ENCODE peak calls at places on chromosome 9, in four cellular contexts. One of them, this sample, is unnamed.
A peak's percentile ranks its signal among the peaks of the same experiment; 100 is the strongest.

GRCh38 chr9:13513710-13514444 is 234.4 kb upstream of the MPDZ start:
- DNase-seq in neural progenitor cell: peak; percentile 81
- DNase-seq in fibroblast of lung: no peak
- DNase-seq in MM.1S: no peak
- DNase-seq in this sample: peak; percentile 58

GRCh38 chr9:91943447-91943846 is 6.6 kb downstream of the ROR2 start:
- DNase-seq in neural progenitor cell: no peak
- DNase-seq in fibroblast of lung: no peak
- DNase-seq in MM.1S: no peak
- DNase-seq in this sample: no peak

GRCh38 chr9:99748251-99748650 is 73.4 kb upstream of the NR4A3 start:
- DNase-seq in neural progenitor cell: no peak
- DNase-seq in fibroblast of lung: no peak
- DNase-seq in MM.1S: no peak
- DNase-seq in this sample: no peak

GRCh38 chr9:112925058-112925641 is 34.5 kb upstream of the SLC46A2 start:
- DNase-seq in neural progenitor cell: peak; percentile 59
- DNase-seq in fibroblast of lung: peak; percentile 13
- DNase-seq in MM.1S: peak; percentile 10
- DNase-seq in this sample: peak; percentile 63

GRCh38 chr9:105447386-105447813 is 434 bp upstream of the FSD1L start:
- DNase-seq in neural progenitor cell: no peak
- DNase-seq in fibroblast of lung: no peak
- DNase-seq in MM.1S: no peak
- DNase-seq in this sample: no peak

GRCh38 chr9:136115206-136115605 is 3.5 kb downstream of the TMEM250 start:
- DNase-seq in neural progenitor cell: no peak
- DNase-seq in fibroblast of lung: no peak
- DNase-seq in MM.1S: no peak
- DNase-seq in this sample: no peak

GRCh38 chr9:114000671-114001409 is 77.3 kb downstream of the AMBP start:
- DNase-seq in neural progenitor cell: no peak
- DNase-seq in fibroblast of lung: peak; percentile 47
- DNase-seq in MM.1S: no peak
- DNase-seq in this sample: no peak

GRCh38 chr9:68560131-68560844 is 19.6 kb upstream of the TMEM252 start:
- DNase-seq in neural progenitor cell: peak; percentile 53
- DNase-seq in fibroblast of lung: peak; percentile 6
- DNase-seq in MM.1S: peak; percentile 58
- DNase-seq in this sample: peak; percentile 36

GRCh38 chr9:126794441-126794840 is 10.4 kb upstream of the ZBTB43 start:
- DNase-seq in neural progenitor cell: no peak
- DNase-seq in fibroblast of lung: no peak
- DNase-seq in MM.1S: no peak
- DNase-seq in this sample: no peak

GRCh38 chr9:69677931-69678330 is 5.8 kb upstream of the APBA1 start:
- DNase-seq in neural progenitor cell: no peak
- DNase-seq in fibroblast of lung: no peak
- DNase-seq in MM.1S: no peak
- DNase-seq in this sample: no peak

GRCh38 chr9:101400120-101400519 is 1.5 kb downstream of the ZNF189 start:
- DNase-seq in neural progenitor cell: no peak
- DNase-seq in fibroblast of lung: peak; percentile 6
- DNase-seq in MM.1S: no peak
- DNase-seq in this sample: no peak
- H3K4me3 ChIP-seq in neural progenitor cell: peak overlapping the region; percentile 69
- H3K4me3 ChIP-seq in fibroblast of lung: peak overlapping the region; percentile 73
- H3K4me3 ChIP-seq in MM.1S: peak overlapping the region; percentile 77
- H3K4me3 ChIP-seq in this sample: peak overlapping the region; percentile 70

GRCh38 chr9:4211806-4212205 is 88.1 kb downstream of the GLIS3 start:
- DNase-seq in neural progenitor cell: no peak
- DNase-seq in fibroblast of lung: no peak
- DNase-seq in MM.1S: no peak
- DNase-seq in this sample: no peak

GRCh38 chr9:4207476-4207875 is 92.4 kb downstream of the GLIS3 start:
- DNase-seq in neural progenitor cell: no peak
- DNase-seq in fibroblast of lung: no peak
- DNase-seq in MM.1S: no peak
- DNase-seq in this sample: no peak

GRCh38 chr9:4211022-4211421 is 88.8 kb downstream of the GLIS3 start:
- DNase-seq in neural progenitor cell: no peak
- DNase-seq in fibroblast of lung: no peak
- DNase-seq in MM.1S: no peak
- DNase-seq in this sample: no peak

GRCh38 chr9:4206718-4207117 is 93.2 kb downstream of the GLIS3 start:
- DNase-seq in neural progenitor cell: no peak
- DNase-seq in fibroblast of lung: no peak
- DNase-seq in MM.1S: no peak
- DNase-seq in this sample: no peak

DNA sequence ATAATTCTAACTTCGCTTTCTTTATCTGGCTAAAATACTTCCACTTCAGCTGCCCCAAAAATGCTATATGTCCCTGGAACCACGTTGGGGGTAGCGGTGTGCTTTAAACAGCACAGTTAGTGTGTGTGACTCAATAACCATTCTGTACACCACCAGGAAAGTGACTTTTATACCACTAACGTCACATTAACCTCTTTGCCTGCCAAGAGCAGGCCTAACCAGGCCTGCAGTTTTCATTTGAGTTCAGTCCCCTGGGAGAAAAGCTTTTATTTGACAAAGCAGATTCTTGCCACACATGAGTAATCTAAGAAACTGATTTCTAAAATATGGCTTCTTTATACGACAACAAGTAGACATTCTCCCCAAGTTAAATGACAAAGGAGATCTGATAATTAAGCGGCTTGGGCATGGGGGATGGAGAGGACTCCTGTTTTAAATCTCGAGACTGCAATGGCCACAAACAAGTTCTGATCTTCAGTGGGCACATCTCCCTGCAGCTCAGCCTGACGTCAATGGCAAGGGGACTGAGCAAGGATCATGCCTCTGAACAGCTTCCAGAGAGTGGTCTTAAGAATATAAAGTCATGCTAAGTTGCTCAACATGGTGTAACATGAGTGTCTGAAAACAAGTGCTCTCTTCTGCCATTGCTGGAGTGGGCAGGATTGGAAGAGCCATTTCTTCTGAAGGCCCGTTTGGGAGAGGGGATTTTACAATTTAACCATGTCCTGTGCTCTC is 91.8 kb downstream of the GLIS3 start:
- DNase-seq in neural progenitor cell: no peak
- DNase-seq in fibroblast of lung: peak; percentile 64
- DNase-seq in MM.1S: no peak
- DNase-seq in this sample: no peak
- H3K4me2 ChIP-seq in neural progenitor cell: no peak overlapping the region
- H3K4me2 ChIP-seq in fibroblast of lung: no peak overlapping the region
- H3K4me2 ChIP-seq in MM.1S: no peak overlapping the region
- H3K4me2 ChIP-seq in this sample: no peak overlapping the region

GRCh38 chr9:130956636-130957450 is 17.8 kb upstream of the FIBCD1 start:
- DNase-seq in neural progenitor cell: no peak
- DNase-seq in fibroblast of lung: no peak
- DNase-seq in MM.1S: no peak
- DNase-seq in this sample: no peak
- H3K4me3 ChIP-seq in neural progenitor cell: no peak overlapping the region
- H3K4me3 ChIP-seq in fibroblast of lung: no peak overlapping the region
- H3K4me3 ChIP-seq in MM.1S: no peak overlapping the region
- H3K4me3 ChIP-seq in this sample: no peak overlapping the region

GRCh38 chr9:120966005-120966369 is 39.4 kb upstream of the TRAF1 start:
- DNase-seq in neural progenitor cell: no peak
- DNase-seq in fibroblast of lung: no peak
- DNase-seq in MM.1S: no peak
- DNase-seq in this sample: no peak

GRCh38 chr9:120974181-120974580 is 47.6 kb upstream of the TRAF1 start:
- DNase-seq in neural progenitor cell: no peak
- DNase-seq in fibroblast of lung: peak; percentile 18
- DNase-seq in MM.1S: no peak
- DNase-seq in this sample: no peak

GRCh38 chr9:120971938-120972337 is 45.3 kb upstream of the TRAF1 start:
- DNase-seq in neural progenitor cell: no peak
- DNase-seq in fibroblast of lung: no peak
- DNase-seq in MM.1S: peak; percentile 20
- DNase-seq in this sample: no peak

GRCh38 chr9:120974921-120975320 is 48.3 kb upstream of the TRAF1 start:
- DNase-seq in neural progenitor cell: no peak
- DNase-seq in fibroblast of lung: no peak
- DNase-seq in MM.1S: peak; percentile 48
- DNase-seq in this sample: peak; percentile 50

GRCh38 chr9:120970249-120970648 is 43.7 kb upstream of the TRAF1 start:
- DNase-seq in neural progenitor cell: no peak
- DNase-seq in fibroblast of lung: no peak
- DNase-seq in MM.1S: no peak
- DNase-seq in this sample: no peak
- H3K4me2 ChIP-seq in neural progenitor cell: no peak overlapping the region
- H3K4me2 ChIP-seq in fibroblast of lung: no peak overlapping the region
- H3K4me2 ChIP-seq in MM.1S: no peak overlapping the region
- H3K4me2 ChIP-seq in this sample: no peak overlapping the region

GRCh38 chr9:124411514-124412227 is 3.6 kb downstream of the PSMB7 start:
- DNase-seq in neural progenitor cell: no peak
- DNase-seq in fibroblast of lung: peak; percentile 77
- DNase-seq in MM.1S: no peak
- DNase-seq in this sample: peak; percentile 64
- H3K4me3 ChIP-seq in neural progenitor cell: no peak overlapping the region
- H3K4me3 ChIP-seq in fibroblast of lung: no peak overlapping the region
- H3K4me3 ChIP-seq in MM.1S: no peak overlapping the region
- H3K4me3 ChIP-seq in this sample: peak overlapping the region; percentile 55

GRCh38 chr9:97386733-97387503 is 25.0 kb upstream of the TDRD7 start:
- DNase-seq in neural progenitor cell: peak; percentile 80
- DNase-seq in fibroblast of lung: peak; percentile 52
- DNase-seq in MM.1S: peak; percentile 54
- DNase-seq in this sample: peak; percentile 67
- H3K4me2 ChIP-seq in neural progenitor cell: peak overlapping the region; percentile 28
- H3K4me2 ChIP-seq in fibroblast of lung: peak overlapping the region; percentile 75
- H3K4me2 ChIP-seq in MM.1S: peak overlapping the region; percentile 31
- H3K4me2 ChIP-seq in this sample: peak overlapping the region; percentile 47

DNA sequence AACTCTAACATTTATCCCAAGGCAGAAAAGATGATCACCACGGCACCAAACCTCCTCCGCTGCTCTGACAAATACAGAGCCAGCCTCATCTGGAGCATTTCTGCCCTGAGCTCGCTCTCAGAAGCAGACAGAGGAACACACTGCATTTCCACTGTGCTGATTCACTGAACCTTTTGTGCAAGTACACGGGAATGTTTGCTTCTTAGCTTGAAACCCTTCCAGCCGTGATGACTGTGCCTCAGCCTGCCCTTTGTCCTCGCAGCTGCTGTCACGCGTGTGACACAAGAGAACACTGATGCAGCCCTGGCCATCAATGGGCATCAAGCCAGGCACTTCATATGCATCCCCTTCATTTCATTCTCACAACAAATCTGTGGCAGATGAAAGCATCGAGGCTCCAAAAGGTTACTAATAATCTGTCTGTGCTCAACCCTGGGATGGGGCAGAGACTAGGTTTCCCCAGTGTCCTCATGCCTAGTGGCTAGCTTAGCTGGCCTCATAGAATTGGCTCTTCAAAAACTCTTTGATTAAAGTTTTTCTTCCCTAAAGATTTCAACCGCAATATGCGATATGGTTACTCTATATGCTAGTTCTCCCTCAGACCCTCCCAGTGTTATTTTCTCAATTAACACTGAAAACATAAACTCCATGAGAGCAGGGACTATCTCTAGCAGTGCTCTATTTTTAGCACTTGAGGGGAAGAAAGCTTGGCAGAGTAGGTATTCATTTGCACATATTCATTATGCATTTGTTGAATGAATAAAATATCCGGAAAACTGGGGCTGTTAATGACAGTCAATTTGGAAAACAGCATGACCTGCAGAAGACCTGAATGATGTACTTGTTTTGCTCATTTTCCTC is 7.3 kb downstream of the CDC14B start:
- DNase-seq in neural progenitor cell: peak; percentile 75
- DNase-seq in fibroblast of lung: peak; percentile 92
- DNase-seq in MM.1S: no peak
- DNase-seq in this sample: peak; percentile 78
- H3K4me3 ChIP-seq in neural progenitor cell: no peak overlapping the region
- H3K4me3 ChIP-seq in fibroblast of lung: no peak overlapping the region
- H3K4me3 ChIP-seq in MM.1S: no peak overlapping the region
- H3K4me3 ChIP-seq in this sample: peak overlapping the region; percentile 40

GRCh38 chr9:629136-629535 is 212.4 kb upstream of the DMRT1 start:
- DNase-seq in neural progenitor cell: no peak
- DNase-seq in fibroblast of lung: no peak
- DNase-seq in MM.1S: peak; percentile 88
- DNase-seq in this sample: no peak

GRCh38 chr9:627571-627970 is 213.9 kb upstream of the DMRT1 start:
- DNase-seq in neural progenitor cell: no peak
- DNase-seq in fibroblast of lung: no peak
- DNase-seq in MM.1S: peak; percentile 19
- DNase-seq in this sample: no peak

GRCh38 chr9:626591-626990 is 214.9 kb upstream of the DMRT1 start:
- DNase-seq in neural progenitor cell: no peak
- DNase-seq in fibroblast of lung: no peak
- DNase-seq in MM.1S: peak; percentile 88
- DNase-seq in this sample: no peak

GRCh38 chr9:621199-621860 is 220.2 kb upstream of the DMRT1 start:
- DNase-seq in neural progenitor cell: no peak
- DNase-seq in fibroblast of lung: no peak
- DNase-seq in MM.1S: no peak
- DNase-seq in this sample: no peak

GRCh38 chr9:624935-625505 is 216.5 kb upstream of the DMRT1 start:
- DNase-seq in neural progenitor cell: no peak
- DNase-seq in fibroblast of lung: peak; percentile 19
- DNase-seq in MM.1S: no peak
- DNase-seq in this sample: no peak
- H3K4me2 ChIP-seq in neural progenitor cell: no peak overlapping the region
- H3K4me2 ChIP-seq in fibroblast of lung: no peak overlapping the region
- H3K4me2 ChIP-seq in MM.1S: peak overlapping the region; percentile 85
- H3K4me2 ChIP-seq in this sample: no peak overlapping the region

This sample was measured in PC-3.